ENCODE peak calls at places on chromosomes 6 and 20, in six cellular contexts. Z is CD8-positive, alpha-beta T cell; P is body of pancreas; F is stomach; H is choroid plexus epithelial cell; W is hepatocyte. N is an unnamed sample.

GRCh38 chr6:146887447-146888077 is 288.8 kb downstream of the ADGB start:
- DNase-seq in F (no peak), H (peak), W (no peak), P (no peak), Z (no peak), N (no peak)

GRCh38 chr6:1552296-1552761 is 57.4 kb upstream of the FOXC1 start:
- DNase-seq in W (no peak), P (no peak), H (peak), F (no peak), Z (no peak), N (peak)

GRCh38 chr6:135030532-135031178 is 24.0 kb downstream of the HBS1L start:
- DNase-seq in W (no peak), H (peak), P (no peak), F (no peak), Z (no peak), N (no peak)

GRCh38 chr6:90025418-90026089 is 131.3 kb downstream of the GJA10 start:
- DNase-seq in P (no peak), F (no peak), H (peak), Z (no peak), W (peak), N (peak)

GRCh38 chr20:63044204-63044600 is 37.4 kb upstream of the BHLHE23 start:
- DNase-seq in F (no peak), P (no peak), W (no peak), Z (peak), H (no peak), N (no peak)

GRCh38 chr6:70954750-70955149 is 2.1 kb downstream of the B3GAT2 start:
- DNase-seq in H (no peak), Z (no peak), F (no peak), W (no peak), P (no peak), N (no peak)

GRCh38 chr20:17556842-17557674 is 12.8 kb upstream of the DSTN start:
- DNase-seq in Z (no peak), W (peak), P (peak), F (peak), H (no peak), N (peak)

GRCh38 chr6:151647871-151648639 is 154.2 kb downstream of the CCDC170 start:
- DNase-seq in W (peak), P (no peak), Z (no peak), F (no peak), H (peak), N (no peak)

GRCh38 chr20:57443349-57443748 is 52.2 kb downstream of the RBM38 start:
- DNase-seq in P (no peak), F (no peak), W (no peak), Z (no peak), H (no peak), N (no peak)

GRCh38 chr6:27141472-27142015 is 106.0 kb upstream of the PRSS16 start:
- DNase-seq in P (no peak), Z (no peak), F (no peak), H (no peak), W (no peak), N (no peak)

GRCh38 chr6:25485820-25486559 is 166.0 kb upstream of the SCGN start:
- DNase-seq in F (peak), W (peak), P (peak), Z (no peak), H (no peak), N (no peak)

GRCh38 chr20:17661121-17661744 is 20.8 kb downstream of the RRBP1 start:
- DNase-seq in Z (no peak), H (no peak), P (no peak), F (no peak), W (no peak), N (no peak)

GRCh38 chr6:70667256-70667710 is 400 bp upstream of the SMAP1 start:
- DNase-seq in H (no peak), W (no peak), Z (no peak), P (no peak), F (no peak), N (no peak)

GRCh38 chr20:5667703-5668528 is 82.3 kb upstream of the SHLD1 start:
- DNase-seq in W (no peak), Z (no peak), H (no peak), P (no peak), F (no peak), N (no peak)

GRCh38 chr6:145151624-145152023 is 583.7 kb downstream of the EPM2A start:
- DNase-seq in W (no peak), Z (no peak), P (no peak), F (no peak), H (peak), N (no peak)

GRCh38 chr6:37007340-37008043 is 2.0 kb downstream of the FGD2 start:
- DNase-seq in W (no peak), P (no peak), Z (no peak), F (no peak), H (no peak), N (no peak)

GRCh38 chr6:168050861-168051586 is 28.0 kb downstream of the FRMD1 start:
- DNase-seq in H (peak), P (no peak), W (no peak), Z (no peak), F (no peak), N (no peak)

GRCh38 chr6:15370730-15371129 is 124.9 kb downstream of the JARID2 start:
- DNase-seq in H (no peak), F (no peak), Z (no peak), W (no peak), P (no peak), N (no peak)

GRCh38 chr6:2875840-2876207 is 27.3 kb downstream of the SERPINB9 start:
- DNase-seq in W (no peak), Z (peak), H (peak), P (peak), F (no peak), N (no peak)

GRCh38 chr6:34176261-34177031 is 30.6 kb upstream of the GRM4 start:
- DNase-seq in P (no peak), W (no peak), H (no peak), F (peak), Z (no peak), N (no peak)

GRCh38 chr6:11374036-11375010 is 141.9 kb upstream of the NEDD9 start:
- DNase-seq in W (no peak), F (no peak), H (no peak), P (no peak), Z (no peak), N (no peak)

GRCh38 chr6:148591656-148592055 is 155.2 kb upstream of the UST start:
- DNase-seq in F (no peak), P (no peak), Z (no peak), W (no peak), H (no peak), N (no peak)
- TF ChIP-seq CTCF in F (no peak), P (no peak), Z (no peak), W (no peak), H (no peak), N (no peak)

GRCh38 chr6:130152908-130153510 is 69.7 kb downstream of the SAMD3 start:
- DNase-seq in Z (no peak), W (no peak), P (no peak), F (no peak), H (no peak), N (no peak)

GRCh38 chr6:130150906-130151305 is 71.8 kb downstream of the SAMD3 start:
- DNase-seq in P (no peak), W (no peak), F (no peak), Z (no peak), H (no peak), N (no peak)

GRCh38 chr6:130143709-130144108 is 79.0 kb downstream of the SAMD3 start:
- DNase-seq in W (no peak), Z (no peak), P (no peak), F (no peak), H (peak), N (peak)

GRCh38 chr6:130147151-130147550 is 75.6 kb downstream of the SAMD3 start:
- DNase-seq in Z (no peak), F (no peak), P (no peak), W (no peak), H (no peak), N (no peak)

GRCh38 chr6:130148181-130148580 is 74.6 kb downstream of the SAMD3 start:
- DNase-seq in P (no peak), Z (no peak), F (no peak), W (no peak), H (no peak), N (no peak)
- TF ChIP-seq CTCF in P (no peak), Z (no peak), F (no peak), W (no peak), H (peak), N (peak)

GRCh38 chr20:52242237-52243230 is 51.0 kb upstream of the ZFP64 start:
- DNase-seq in H (peak), F (no peak), W (peak), Z (no peak), P (no peak), N (peak)
- TF ChIP-seq CTCF in H (peak), F (no peak), W (peak), Z (peak), P (peak), N (peak)

GRCh38 chr6:155174576-155175174 is 89.1 kb upstream of the CLDN20 start:
- DNase-seq in H (peak), F (peak), Z (peak), P (peak), W (peak), N (peak)
- TF ChIP-seq CTCF in H (peak), F (no peak), Z (peak), P (peak), W (peak), N (peak)

GRCh38 chr20:24166127-24166389 is 177.5 kb upstream of the GGTLC1 start:
- DNase-seq in F (no peak), W (no peak), P (no peak), H (no peak), Z (no peak), N (no peak)

GRCh38 chr20:24165336-24166126 is 177.0 kb upstream of the GGTLC1 start:
- DNase-seq in W (no peak), F (no peak), Z (no peak), H (no peak), P (no peak), N (no peak)

GRCh38 chr20:24163501-24163900 is 174.9 kb upstream of the GGTLC1 start:
- DNase-seq in P (no peak), F (no peak), H (peak), Z (no peak), W (no peak), N (no peak)

GRCh38 chr20:24166412-24166811 is 177.8 kb upstream of the GGTLC1 start:
- DNase-seq in W (no peak), Z (no peak), P (no peak), F (no peak), H (no peak), N (no peak)

GRCh38 chr20:24164360-24164759 is 175.8 kb upstream of the GGTLC1 start:
- DNase-seq in H (peak), Z (peak), P (no peak), F (no peak), W (no peak), N (no peak)
- TF ChIP-seq CTCF in H (peak), Z (peak), P (no peak), F (no peak), W (peak), N (peak)